ENCODE peak calls at places on chromosomes 1 and 21, in five cellular contexts. One of them, this sample, is unnamed. For H3K36me3, the result is how much of the 10 kb centered on the place peaks cover.

GRCh38 chr1:153119491-153119971 is 6.2 kb upstream of the SPRR2F start:
- DNase-seq in psoas muscle: no peak
- DNase-seq in IMR-90: no peak
- DNase-seq in adrenal gland: no peak
- DNase-seq in Peyer's patch: no peak
- DNase-seq in this sample: no peak

GRCh38 chr1:230292739-230293720 is 133.1 kb downstream of the PGBD5 start:
- DNase-seq in psoas muscle: peak
- DNase-seq in IMR-90: no peak
- DNase-seq in adrenal gland: no peak
- DNase-seq in Peyer's patch: peak
- DNase-seq in this sample: peak

GRCh38 chr1:53066941-53067738 is 5.1 kb downstream of the PODN start:
- DNase-seq in psoas muscle: peak
- DNase-seq in IMR-90: no peak
- DNase-seq in adrenal gland: no peak
- DNase-seq in Peyer's patch: peak
- DNase-seq in this sample: no peak

GRCh38 chr1:56414728-56415224 is 164.6 kb downstream of the PLPP3 start:
- DNase-seq in psoas muscle: no peak
- DNase-seq in IMR-90: no peak
- DNase-seq in adrenal gland: no peak
- DNase-seq in Peyer's patch: no peak
- DNase-seq in this sample: peak

GRCh38 chr1:175479521-175480342 is 263.7 kb downstream of the TNR start:
- DNase-seq in psoas muscle: no peak
- DNase-seq in IMR-90: no peak
- DNase-seq in adrenal gland: no peak
- DNase-seq in Peyer's patch: no peak
- DNase-seq in this sample: no peak

GRCh38 chr1:152752225-152752624 is 5.6 kb upstream of the KPRP start:
- DNase-seq in psoas muscle: no peak
- DNase-seq in IMR-90: peak
- DNase-seq in adrenal gland: no peak
- DNase-seq in Peyer's patch: no peak
- DNase-seq in this sample: peak

GRCh38 chr1:109490029-109490933 is 3.6 kb upstream of the CYB561D1 start:
- DNase-seq in psoas muscle: peak
- DNase-seq in IMR-90: peak
- DNase-seq in adrenal gland: peak
- DNase-seq in Peyer's patch: peak
- DNase-seq in this sample: peak

GRCh38 chr1:202343652-202344349 is 2.1 kb upstream of the UBE2T start:
- DNase-seq in psoas muscle: no peak
- DNase-seq in IMR-90: peak
- DNase-seq in adrenal gland: no peak
- DNase-seq in Peyer's patch: no peak
- DNase-seq in this sample: peak

GRCh38 chr1:25117233-25117823 is 115.0 kb downstream of the SYF2 start:
- DNase-seq in psoas muscle: no peak
- DNase-seq in IMR-90: no peak
- DNase-seq in adrenal gland: no peak
- DNase-seq in Peyer's patch: peak
- DNase-seq in this sample: peak

GRCh38 chr1:33092438-33092837 is 11.5 kb downstream of the AZIN2 start:
- DNase-seq in psoas muscle: no peak
- DNase-seq in IMR-90: no peak
- DNase-seq in adrenal gland: no peak
- DNase-seq in Peyer's patch: no peak
- DNase-seq in this sample: no peak

GRCh38 chr1:204961765-204962419 is 81.1 kb upstream of the CNTN2 start:
- DNase-seq in psoas muscle: no peak
- DNase-seq in IMR-90: no peak
- DNase-seq in adrenal gland: no peak
- DNase-seq in Peyer's patch: no peak
- DNase-seq in this sample: no peak

GRCh38 chr1:178282949-178283367 is 189.1 kb downstream of the RASAL2 start:
- DNase-seq in psoas muscle: no peak
- DNase-seq in IMR-90: peak
- DNase-seq in adrenal gland: no peak
- DNase-seq in Peyer's patch: no peak
- DNase-seq in this sample: peak

GRCh38 chr1:52592637-52593323 is 9.4 kb upstream of the GPX7 start:
- DNase-seq in psoas muscle: no peak
- DNase-seq in IMR-90: no peak
- DNase-seq in adrenal gland: no peak
- DNase-seq in Peyer's patch: no peak
- DNase-seq in this sample: no peak

GRCh38 chr1:112707217-112708001 is 482 bp upstream of the RHOC start:
- DNase-seq in psoas muscle: peak
- DNase-seq in IMR-90: peak
- DNase-seq in adrenal gland: peak
- DNase-seq in Peyer's patch: peak
- DNase-seq in this sample: peak

GRCh38 chr1:48329489-48329888 is 107.0 kb downstream of the SLC5A9 start:
- DNase-seq in psoas muscle: no peak
- DNase-seq in IMR-90: peak
- DNase-seq in adrenal gland: no peak
- DNase-seq in Peyer's patch: no peak
- DNase-seq in this sample: no peak

GRCh38 chr21:26127918-26128317 is 42.7 kb downstream of the APP start:
- DNase-seq in psoas muscle: no peak
- DNase-seq in IMR-90: peak
- DNase-seq in adrenal gland: peak
- DNase-seq in Peyer's patch: no peak
- DNase-seq in this sample: peak

GRCh38 chr1:156838972-156839371 is 19.9 kb downstream of the INSRR start:
- DNase-seq in psoas muscle: no peak
- DNase-seq in IMR-90: no peak
- DNase-seq in adrenal gland: peak
- DNase-seq in Peyer's patch: peak
- DNase-seq in this sample: no peak

GRCh38 chr1:36879613-36880012 is 154.7 kb downstream of the GRIK3 start:
- DNase-seq in psoas muscle: no peak
- DNase-seq in IMR-90: no peak
- DNase-seq in adrenal gland: no peak
- DNase-seq in Peyer's patch: no peak
- DNase-seq in this sample: no peak

GRCh38 chr1:234602334-234603220 is 7.4 kb downstream of the IRF2BP2 start:
- DNase-seq in psoas muscle: no peak
- DNase-seq in IMR-90: peak
- DNase-seq in adrenal gland: peak
- DNase-seq in Peyer's patch: peak
- DNase-seq in this sample: peak

GRCh38 chr1:1780598-1781525 is 2.6 kb upstream of the NADK start:
- DNase-seq in psoas muscle: peak
- DNase-seq in IMR-90: no peak
- DNase-seq in adrenal gland: no peak
- DNase-seq in Peyer's patch: no peak
- DNase-seq in this sample: no peak

GRCh38 chr1:1784933-1785332 is 6.7 kb upstream of the NADK start:
- DNase-seq in psoas muscle: no peak
- DNase-seq in IMR-90: no peak
- DNase-seq in adrenal gland: no peak
- DNase-seq in Peyer's patch: no peak
- DNase-seq in this sample: no peak

GRCh38 chr1:1783320-1783719 is 5.0 kb upstream of the NADK start:
- DNase-seq in psoas muscle: peak
- DNase-seq in IMR-90: no peak
- DNase-seq in adrenal gland: no peak
- DNase-seq in Peyer's patch: no peak
- DNase-seq in this sample: no peak

GRCh38 chr1:1781526-1781903 is 3.2 kb upstream of the NADK start:
- DNase-seq in psoas muscle: peak
- DNase-seq in IMR-90: no peak
- DNase-seq in adrenal gland: no peak
- DNase-seq in Peyer's patch: no peak
- DNase-seq in this sample: no peak

GRCh38 chr1:1782399-1783221 is 4.3 kb upstream of the NADK start:
- DNase-seq in psoas muscle: peak
- DNase-seq in IMR-90: peak
- DNase-seq in adrenal gland: peak
- DNase-seq in Peyer's patch: peak
- DNase-seq in this sample: peak
- H3K4me3 ChIP-seq in psoas muscle: peak
- H3K4me3 ChIP-seq in IMR-90: no peak
- H3K4me3 ChIP-seq in adrenal gland: no peak
- H3K4me3 ChIP-seq in Peyer's patch: peak
- H3K4me3 ChIP-seq in this sample: peak

GRCh38 chr1:84225636-84226035 is 75.9 kb upstream of the SAMD13 start:
- DNase-seq in psoas muscle: no peak
- DNase-seq in IMR-90: no peak
- DNase-seq in adrenal gland: no peak
- DNase-seq in Peyer's patch: no peak
- DNase-seq in this sample: no peak

GRCh38 chr1:84224905-84225304 is 76.6 kb upstream of the SAMD13 start:
- DNase-seq in psoas muscle: peak
- DNase-seq in IMR-90: no peak
- DNase-seq in adrenal gland: no peak
- DNase-seq in Peyer's patch: no peak
- DNase-seq in this sample: no peak

GRCh38 chr1:84223751-84224432 is 77.6 kb upstream of the SAMD13 start:
- DNase-seq in psoas muscle: no peak
- DNase-seq in IMR-90: peak
- DNase-seq in adrenal gland: no peak
- DNase-seq in Peyer's patch: no peak
- DNase-seq in this sample: no peak
- TF ChIP-seq CTCF in psoas muscle: no peak
- TF ChIP-seq CTCF in IMR-90: no peak
- TF ChIP-seq CTCF in adrenal gland: no peak
- TF ChIP-seq CTCF in Peyer's patch: no peak
- TF ChIP-seq CTCF in this sample: no peak

DNA sequence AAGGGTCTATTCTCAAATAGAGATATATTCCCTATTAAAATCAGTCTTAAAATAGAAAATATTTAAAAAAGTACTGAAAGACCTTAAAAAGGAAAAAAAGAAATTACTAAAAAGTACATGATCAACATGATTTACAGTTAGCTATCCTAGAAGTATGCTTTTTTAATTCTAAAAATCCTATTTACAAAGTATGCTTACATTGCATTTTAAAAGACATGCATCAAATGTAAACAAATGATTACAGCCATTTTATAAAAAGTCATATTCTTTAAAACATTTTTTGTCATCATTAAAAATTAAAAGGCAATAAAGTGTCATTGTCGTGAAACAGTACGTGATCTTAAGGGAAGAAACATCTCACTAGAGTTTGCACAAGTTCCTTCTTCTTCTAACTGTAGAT is 7.9 kb upstream of the C1orf52 start:
- DNase-seq in psoas muscle: no peak
- DNase-seq in IMR-90: no peak
- DNase-seq in adrenal gland: no peak
- DNase-seq in Peyer's patch: no peak
- DNase-seq in this sample: no peak
- H3K36me3 ChIP-seq in psoas muscle: half or more
- H3K36me3 ChIP-seq in IMR-90: under half
- H3K36me3 ChIP-seq in adrenal gland: under half
- H3K36me3 ChIP-seq in Peyer's patch: under half
- H3K36me3 ChIP-seq in this sample: under half

GRCh38 chr1:220092694-220093093 is 1.2 kb upstream of the IARS2 start:
- DNase-seq in psoas muscle: no peak
- DNase-seq in IMR-90: no peak
- DNase-seq in adrenal gland: no peak
- DNase-seq in Peyer's patch: no peak
- DNase-seq in this sample: no peak

GRCh38 chr1:220094016-220094911 is at the start of gene IARS2:
- DNase-seq in psoas muscle: peak
- DNase-seq in IMR-90: peak
- DNase-seq in adrenal gland: peak
- DNase-seq in Peyer's patch: peak
- DNase-seq in this sample: peak

GRCh38 chr1:220089650-220090556 is at the start of gene BPNT1:
- DNase-seq in psoas muscle: peak
- DNase-seq in IMR-90: peak
- DNase-seq in adrenal gland: peak
- DNase-seq in Peyer's patch: peak
- DNase-seq in this sample: peak

DNA sequence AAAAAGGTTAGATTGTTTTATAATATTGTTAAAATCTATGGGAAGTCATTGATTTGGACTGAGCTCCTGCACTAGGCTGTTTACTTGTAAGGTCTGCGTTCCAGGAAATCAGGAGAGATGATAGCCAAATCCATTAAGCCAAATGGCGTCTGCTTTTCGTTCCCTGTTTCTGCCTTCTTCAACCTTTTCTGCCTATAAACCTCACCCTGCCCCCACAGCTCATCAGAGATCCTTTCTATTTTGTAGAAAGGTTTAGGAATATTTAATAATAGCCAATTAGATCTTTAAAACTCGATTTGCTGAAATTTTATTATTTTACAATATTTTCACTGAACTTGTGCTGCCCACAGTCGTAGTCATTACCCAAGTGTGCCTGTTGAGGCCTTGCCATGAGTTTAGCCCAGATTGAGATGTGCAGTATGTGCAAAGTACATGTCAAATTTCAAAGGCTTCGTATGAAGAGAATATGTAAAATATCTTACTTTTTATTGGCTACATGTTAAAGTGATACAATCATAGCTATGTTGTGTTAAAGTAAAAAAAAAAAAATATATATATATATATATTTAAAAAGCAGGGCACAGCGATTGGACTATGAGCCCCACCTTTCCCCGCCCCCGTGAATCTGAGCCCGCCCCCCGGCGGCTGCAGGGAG is 444 bp upstream of the IARS2 start:
- DNase-seq in psoas muscle: no peak
- DNase-seq in IMR-90: no peak
- DNase-seq in adrenal gland: no peak
- DNase-seq in Peyer's patch: no peak
- DNase-seq in this sample: no peak
- H3K4me3 ChIP-seq in psoas muscle: peak
- H3K4me3 ChIP-seq in IMR-90: no peak
- H3K4me3 ChIP-seq in adrenal gland: no peak
- H3K4me3 ChIP-seq in Peyer's patch: peak
- H3K4me3 ChIP-seq in this sample: peak

This sample was measured in bronchial epithelial cell.